ENCODE peak calls at places on chromosomes 4 and X, in seven cellular contexts. T is fibroblast of lung, U is PC-3, F is H1, Z is astrocyte, K is SK-N-SH, V is colonic mucosa. I is an unnamed sample.

GRCh38 chr4:105594094-105595010 is 41.9 kb downstream of the ARHGEF38 start:
- DNase-seq in T (no peak), U (peak; percentile 80), F (no peak), Z (no peak), K (no peak), V (no peak), I (peak; percentile 62)

GRCh38 chr4:71446479-71447081 is 107.8 kb downstream of the SLC4A4 start:
- DNase-seq in T (no peak), U (no peak), F (no peak), Z (no peak), K (no peak), V (no peak), I (no peak)

GRCh38 chrX:64428371-64428770 is 33.1 kb upstream of the MTMR8 start:
- DNase-seq in T (no peak), U (no peak), F (no peak), Z (no peak), K (no peak), V (no peak), I (no peak)

GRCh38 chrX:123422875-123423274 is 238.8 kb downstream of the GRIA3 start:
- DNase-seq in T (peak; percentile 32), U (peak; percentile 53), F (no peak), Z (no peak), K (peak; percentile 14), V (peak; percentile 17), I (peak; percentile 27)

GRCh38 chr4:87644286-87644685 is 5.8 kb upstream of the DMP1 start:
- DNase-seq in T (no peak), U (peak; percentile 7), F (no peak), Z (no peak), K (no peak), V (no peak), I (no peak)

GRCh38 chr4:169311643-169312365 is 41.0 kb upstream of the SH3RF1 start:
- DNase-seq in T (peak; percentile 39), U (peak; percentile 53), F (peak; percentile 25), Z (no peak), K (peak; percentile 51), V (peak; percentile 45), I (peak; percentile 22)

GRCh38 chr4:122534776-122535175 is 78.3 kb upstream of the IL2 start:
- DNase-seq in T (peak; percentile 52), U (no peak), F (no peak), Z (peak; percentile 41), K (no peak), V (no peak), I (no peak)

GRCh38 chrX:13506574-13506973 is 62.8 kb upstream of the EGFL6 start:
- DNase-seq in T (peak; percentile 37), U (peak; percentile 62), F (no peak), Z (peak; percentile 22), K (peak; percentile 62), V (peak; percentile 39), I (peak; percentile 18)

GRCh38 chrX:124208675-124209074 is 123.8 kb upstream of the TEX13D start:
- DNase-seq in T (no peak), U (no peak), F (no peak), Z (no peak), K (no peak), V (no peak), I (no peak)

GRCh38 chr4:153488719-153489384 is 22.7 kb downstream of the TMEM131L start:
- DNase-seq in T (peak; percentile 48), U (no peak), F (no peak), Z (no peak), K (no peak), V (no peak), I (peak; percentile 72)

GRCh38 chr4:90950385-90950841 is 823.2 kb downstream of the CCSER1 start:
- DNase-seq in T (no peak), U (peak; percentile 8), F (no peak), Z (no peak), K (peak; percentile 43), V (no peak), I (no peak)

GRCh38 chrX:119646515-119646914 is 40.3 kb upstream of the NKRF start:
- DNase-seq in T (no peak), U (no peak), F (no peak), Z (no peak), K (no peak), V (no peak), I (no peak)

GRCh38 chrX:119643696-119644095 is 37.5 kb upstream of the NKRF start:
- DNase-seq in T (no peak), U (no peak), F (no peak), Z (no peak), K (no peak), V (no peak), I (no peak)

GRCh38 chrX:119647552-119648420 is 41.6 kb upstream of the NKRF start:
- DNase-seq in T (no peak), U (no peak), F (no peak), Z (no peak), K (no peak), V (no peak), I (no peak)

GRCh38 chrX:119648421-119648775 is 42.2 kb upstream of the NKRF start:
- DNase-seq in T (no peak), U (no peak), F (no peak), Z (no peak), K (no peak), V (no peak), I (no peak)

DNA sequence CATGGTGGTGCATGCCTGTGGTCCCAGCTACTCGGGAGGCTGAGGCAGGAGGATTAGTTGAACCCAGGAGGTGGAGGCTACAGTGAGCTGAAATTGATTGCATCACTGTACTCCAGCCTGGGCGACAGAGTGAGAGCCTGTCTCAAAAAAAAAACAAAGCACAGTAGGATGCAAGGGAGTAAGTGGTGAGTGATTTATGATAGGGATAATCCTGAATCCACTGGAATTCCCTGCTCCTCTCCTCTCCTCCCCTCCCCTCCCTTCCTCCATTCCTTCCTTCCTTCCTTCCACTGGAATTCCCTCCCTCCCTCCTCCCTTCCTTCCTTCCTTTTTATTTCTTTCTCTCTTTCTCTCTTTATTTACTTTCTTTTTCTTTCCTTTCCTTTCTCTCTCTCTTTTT is 40.9 kb upstream of the NKRF start:
- DNase-seq in T (no peak), U (no peak), F (no peak), Z (no peak), K (no peak), V (no peak), I (no peak)
- H3K9ac ChIP-seq in T (no peak overlapping the region), U (no peak overlapping the region), F (no peak overlapping the region), Z (no peak overlapping the region), K (no peak overlapping the region), V (no peak overlapping the region), I (no peak overlapping the region)

GRCh38 chr4:54095110-54095800 is 4.7 kb upstream of the GSX2 start:
- DNase-seq in T (no peak), U (no peak), F (no peak), Z (no peak), K (no peak), V (no peak), I (no peak)

GRCh38 chr4:54096563-54096962 is 3.4 kb upstream of the GSX2 start:
- DNase-seq in T (no peak), U (no peak), F (no peak), Z (no peak), K (no peak), V (no peak), I (no peak)

GRCh38 chr4:54098375-54098774 is 1.6 kb upstream of the GSX2 start:
- DNase-seq in T (no peak), U (no peak), F (no peak), Z (no peak), K (no peak), V (no peak), I (no peak)

GRCh38 chr4:54099287-54099958 is 540 bp upstream of the GSX2 start:
- DNase-seq in T (peak; percentile 67), U (no peak), F (no peak), Z (peak; percentile 54), K (no peak), V (no peak), I (no peak)

DNA sequence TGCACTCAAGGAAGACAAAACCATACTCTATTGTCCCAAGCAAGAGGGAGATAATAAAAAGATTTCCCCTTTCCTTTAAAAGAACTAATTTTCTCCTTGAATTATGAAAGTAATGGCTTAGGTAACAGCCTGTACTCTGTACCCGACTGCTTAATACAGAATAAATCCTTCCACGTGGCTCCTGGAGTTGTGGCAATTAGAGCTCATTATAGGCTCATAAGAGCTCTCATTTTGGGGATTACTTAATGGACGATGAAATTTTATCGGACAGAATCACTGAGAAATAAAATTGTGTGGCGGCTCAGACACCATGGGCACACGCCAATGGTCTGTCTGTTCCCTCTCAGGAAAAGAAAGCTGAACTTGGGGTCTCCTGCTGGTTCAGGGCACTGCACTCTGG is 2.8 kb upstream of the GSX2 start:
- DNase-seq in T (no peak), U (no peak), F (no peak), Z (no peak), K (no peak), V (no peak), I (no peak)
- H3K27me3 ChIP-seq in T (peaks cover 31% of the 10 kb centered on the region), U (peaks cover 52% of the 10 kb centered on the region), F (peaks cover 100% of the 10 kb centered on the region), Z (peaks cover 98% of the 10 kb centered on the region), K (peaks cover 57% of the 10 kb centered on the region), V (peaks cover 91% of the 10 kb centered on the region), I (peaks cover 23% of the 10 kb centered on the region)

GRCh38 chr4:108168213-108168671 is 490 bp downstream of the LEF1 start:
- DNase-seq in T (peak; percentile 16), U (no peak), F (no peak), Z (peak; percentile 16), K (no peak), V (no peak), I (no peak)

GRCh38 chr4:108169639-108170038 is 907 bp upstream of the LEF1 start:
- DNase-seq in T (no peak), U (no peak), F (no peak), Z (no peak), K (no peak), V (no peak), I (no peak)

GRCh38 chr4:108170729-108171540 is 2.2 kb upstream of the LEF1 start:
- DNase-seq in T (no peak), U (no peak), F (no peak), Z (no peak), K (no peak), V (no peak), I (no peak)

GRCh38 chr4:108166441-108167315 is 2.1 kb downstream of the LEF1 start:
- DNase-seq in T (peak; percentile 33), U (peak; percentile 16), F (no peak), Z (peak; percentile 14), K (peak; percentile 47), V (peak; percentile 27), I (no peak)

GRCh38 chr4:108168672-108169562 is at the start of gene LEF1:
- DNase-seq in T (peak; percentile 49), U (peak; percentile 20), F (peak; percentile 49), Z (peak; percentile 34), K (peak; percentile 63), V (peak; percentile 25), I (peak; percentile 67)
- TF ChIP-seq CTCF in T (no peak), U (no peak), F (no peak), Z (no peak), K (no peak), V (no peak), I (no peak)

GRCh38 chr4:54449999-54450398 is 207.8 kb upstream of the KIT start:
- DNase-seq in T (no peak), U (no peak), F (no peak), Z (no peak), K (no peak), V (no peak), I (no peak)
- H3K9ac ChIP-seq in T (no peak overlapping the region), U (no peak overlapping the region), F (no peak overlapping the region), Z (no peak overlapping the region), K (no peak overlapping the region), V (no peak overlapping the region), I (no peak overlapping the region)

GRCh38 chrX:37830371-37830770 is 17.0 kb downstream of the DYNLT3 start:
- DNase-seq in T (no peak), U (no peak), F (no peak), Z (no peak), K (no peak), V (no peak), I (no peak)

GRCh38 chrX:37834937-37835336 is 12.4 kb downstream of the DYNLT3 start:
- DNase-seq in T (no peak), U (peak; percentile 36), F (no peak), Z (no peak), K (no peak), V (no peak), I (no peak)
- H3K27me3 ChIP-seq in T (no peaks in the 10 kb centered on the region), U (no peaks in the 10 kb centered on the region), F (no peaks in the 10 kb centered on the region), Z (no peaks in the 10 kb centered on the region), K (no peaks in the 10 kb centered on the region), V (no peaks in the 10 kb centered on the region), I (no peaks in the 10 kb centered on the region)

I was measured in mammary epithelial cell.